ENCODE peak calls at places on chromosomes 5 and 9, in eight cellular contexts. One of them, this sample, is unnamed.

GRCh38 chr5:137142371-137143243 is 356.5 kb downstream of the SPOCK1 start:
- DNase-seq in right cardiac atrium: peak; percentile 75
- DNase-seq in A549: no peak
- DNase-seq in body of pancreas: peak; percentile 23
- DNase-seq in H9: no peak
- DNase-seq in heart left ventricle: peak; percentile 75
- DNase-seq in upper lobe of left lung: no peak
- DNase-seq in left lung: peak; percentile 75
- DNase-seq in this sample: peak; percentile 91

GRCh38 chr9:108444400-108445358 is 411.1 kb downstream of the ACTL7B start:
- DNase-seq in right cardiac atrium: no peak
- DNase-seq in A549: no peak
- DNase-seq in body of pancreas: no peak
- DNase-seq in H9: no peak
- DNase-seq in heart left ventricle: no peak
- DNase-seq in upper lobe of left lung: peak; percentile 21
- DNase-seq in left lung: no peak
- DNase-seq in this sample: no peak

GRCh38 chr5:172078726-172079345 is 72.4 kb upstream of the FBXW11 start:
- DNase-seq in right cardiac atrium: peak; percentile 80
- DNase-seq in A549: no peak
- DNase-seq in body of pancreas: peak; percentile 87
- DNase-seq in H9: no peak
- DNase-seq in heart left ventricle: peak; percentile 63
- DNase-seq in upper lobe of left lung: peak; percentile 44
- DNase-seq in left lung: no peak
- DNase-seq in this sample: no peak

GRCh38 chr9:79470957-79471356 is 100.8 kb upstream of the TLE4 start:
- DNase-seq in right cardiac atrium: no peak
- DNase-seq in A549: no peak
- DNase-seq in body of pancreas: no peak
- DNase-seq in H9: no peak
- DNase-seq in heart left ventricle: no peak
- DNase-seq in upper lobe of left lung: no peak
- DNase-seq in left lung: no peak
- DNase-seq in this sample: no peak

GRCh38 chr9:107019216-107019615 is 156.2 kb downstream of the ZNF462 start:
- DNase-seq in right cardiac atrium: no peak
- DNase-seq in A549: no peak
- DNase-seq in body of pancreas: no peak
- DNase-seq in H9: no peak
- DNase-seq in heart left ventricle: no peak
- DNase-seq in upper lobe of left lung: no peak
- DNase-seq in left lung: no peak
- DNase-seq in this sample: no peak

GRCh38 chr5:138182808-138183207 is 3.9 kb downstream of the KIF20A start:
- DNase-seq in right cardiac atrium: no peak
- DNase-seq in A549: no peak
- DNase-seq in body of pancreas: no peak
- DNase-seq in H9: no peak
- DNase-seq in heart left ventricle: no peak
- DNase-seq in upper lobe of left lung: no peak
- DNase-seq in left lung: no peak
- DNase-seq in this sample: no peak

GRCh38 chr9:85510830-85511504 is 230.8 kb downstream of the AGTPBP1 start:
- DNase-seq in right cardiac atrium: peak; percentile 76
- DNase-seq in A549: no peak
- DNase-seq in body of pancreas: no peak
- DNase-seq in H9: no peak
- DNase-seq in heart left ventricle: no peak
- DNase-seq in upper lobe of left lung: no peak
- DNase-seq in left lung: no peak
- DNase-seq in this sample: no peak

GRCh38 chr9:24459898-24460297 is 85.8 kb downstream of the IZUMO3 start:
- DNase-seq in right cardiac atrium: no peak
- DNase-seq in A549: no peak
- DNase-seq in body of pancreas: no peak
- DNase-seq in H9: no peak
- DNase-seq in heart left ventricle: no peak
- DNase-seq in upper lobe of left lung: no peak
- DNase-seq in left lung: no peak
- DNase-seq in this sample: no peak

GRCh38 chr9:125103770-125104169 is 39.6 kb downstream of the SCAI start:
- DNase-seq in right cardiac atrium: no peak
- DNase-seq in A549: no peak
- DNase-seq in body of pancreas: no peak
- DNase-seq in H9: no peak
- DNase-seq in heart left ventricle: no peak
- DNase-seq in upper lobe of left lung: no peak
- DNase-seq in left lung: no peak
- DNase-seq in this sample: no peak

GRCh38 chr9:15135167-15135792 is 171.7 kb downstream of the TTC39B start:
- DNase-seq in right cardiac atrium: peak; percentile 64
- DNase-seq in A549: peak; percentile 71
- DNase-seq in body of pancreas: peak; percentile 64
- DNase-seq in H9: peak; percentile 83
- DNase-seq in heart left ventricle: peak; percentile 44
- DNase-seq in upper lobe of left lung: peak; percentile 47
- DNase-seq in left lung: no peak
- DNase-seq in this sample: no peak

GRCh38 chr9:127893392-127893791 is 6.0 kb downstream of the ST6GALNAC6 start:
- DNase-seq in right cardiac atrium: no peak
- DNase-seq in A549: no peak
- DNase-seq in body of pancreas: no peak
- DNase-seq in H9: no peak
- DNase-seq in heart left ventricle: no peak
- DNase-seq in upper lobe of left lung: no peak
- DNase-seq in left lung: no peak
- DNase-seq in this sample: no peak

GRCh38 chr9:96100385-96100978 is 201.5 kb downstream of the HSD17B3 start:
- DNase-seq in right cardiac atrium: peak; percentile 53
- DNase-seq in A549: no peak
- DNase-seq in body of pancreas: no peak
- DNase-seq in H9: no peak
- DNase-seq in heart left ventricle: no peak
- DNase-seq in upper lobe of left lung: no peak
- DNase-seq in left lung: no peak
- DNase-seq in this sample: peak; percentile 73

GRCh38 chr5:62212648-62213047 is 93.4 kb upstream of the KIF2A start:
- DNase-seq in right cardiac atrium: no peak
- DNase-seq in A549: no peak
- DNase-seq in body of pancreas: no peak
- DNase-seq in H9: no peak
- DNase-seq in heart left ventricle: no peak
- DNase-seq in upper lobe of left lung: no peak
- DNase-seq in left lung: no peak
- DNase-seq in this sample: no peak

GRCh38 chr9:81737871-81738507 is 48.6 kb upstream of the TLE1 start:
- DNase-seq in right cardiac atrium: no peak
- DNase-seq in A549: peak; percentile 89
- DNase-seq in body of pancreas: peak; percentile 50
- DNase-seq in H9: no peak
- DNase-seq in heart left ventricle: no peak
- DNase-seq in upper lobe of left lung: peak; percentile 58
- DNase-seq in left lung: peak; percentile 4
- DNase-seq in this sample: no peak

GRCh38 chr9:83630938-83631457 is 8.1 kb downstream of the IDNK start:
- DNase-seq in right cardiac atrium: no peak
- DNase-seq in A549: no peak
- DNase-seq in body of pancreas: no peak
- DNase-seq in H9: peak; percentile 89
- DNase-seq in heart left ventricle: no peak
- DNase-seq in upper lobe of left lung: no peak
- DNase-seq in left lung: no peak
- DNase-seq in this sample: no peak

GRCh38 chr9:76269789-76270188 is 124.4 kb downstream of the RFK start:
- DNase-seq in right cardiac atrium: no peak
- DNase-seq in A549: no peak
- DNase-seq in body of pancreas: no peak
- DNase-seq in H9: no peak
- DNase-seq in heart left ventricle: no peak
- DNase-seq in upper lobe of left lung: no peak
- DNase-seq in left lung: no peak
- DNase-seq in this sample: no peak

DNA sequence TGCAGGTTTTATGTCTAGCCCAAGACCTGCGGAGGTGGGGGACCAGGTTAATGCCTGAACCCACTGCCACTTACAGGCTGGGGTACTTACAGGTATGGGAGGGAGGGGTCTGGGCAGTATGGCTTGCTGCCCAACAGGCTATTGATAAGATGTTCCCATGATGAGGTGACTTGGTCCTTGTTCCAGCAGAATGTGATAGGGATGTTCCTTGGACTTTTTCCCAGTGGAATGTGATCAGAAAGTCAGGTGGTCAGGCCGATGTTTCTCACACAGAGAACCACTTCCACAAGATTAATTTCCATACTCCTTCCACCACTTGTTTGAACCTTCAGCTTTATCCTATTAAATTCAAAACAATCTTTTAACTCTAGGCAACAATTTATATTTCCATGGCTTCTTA is 27.0 kb upstream of the GPX3 start:
- DNase-seq in right cardiac atrium: no peak
- DNase-seq in A549: no peak
- DNase-seq in body of pancreas: no peak
- DNase-seq in H9: no peak
- DNase-seq in heart left ventricle: no peak
- DNase-seq in upper lobe of left lung: no peak
- DNase-seq in left lung: no peak
- DNase-seq in this sample: no peak
- H3K9me3 ChIP-seq in right cardiac atrium: no peaks in the 10 kb centered on the region
- H3K9me3 ChIP-seq in A549: no peaks in the 10 kb centered on the region
- H3K9me3 ChIP-seq in body of pancreas: no peaks in the 10 kb centered on the region
- H3K9me3 ChIP-seq in H9: no peaks in the 10 kb centered on the region
- H3K9me3 ChIP-seq in heart left ventricle: no peaks in the 10 kb centered on the region
- H3K9me3 ChIP-seq in upper lobe of left lung: no peaks in the 10 kb centered on the region
- H3K9me3 ChIP-seq in left lung: peaks cover 18% of the 10 kb centered on the region
- H3K9me3 ChIP-seq in this sample: peaks cover 3% of the 10 kb centered on the region

DNA sequence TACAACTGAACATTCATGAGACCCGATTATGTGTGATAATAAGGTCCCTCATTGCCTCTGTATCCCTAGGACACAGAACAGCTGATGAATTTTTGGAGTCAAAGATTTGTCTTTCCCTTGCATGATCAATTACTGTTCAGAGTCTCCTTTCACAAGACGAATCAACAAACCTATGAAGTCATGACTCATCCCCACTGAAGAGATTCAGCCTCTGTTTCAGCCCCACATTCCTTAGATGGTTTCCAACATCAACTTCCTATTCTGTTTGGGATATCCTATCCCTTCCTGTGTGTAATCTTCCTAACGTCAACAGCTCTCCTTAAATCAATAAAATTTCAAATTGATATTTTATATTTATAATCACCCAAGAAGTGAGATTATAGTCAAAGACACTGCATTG is 199.0 kb downstream of the DNAH5 start:
- DNase-seq in right cardiac atrium: no peak
- DNase-seq in A549: no peak
- DNase-seq in body of pancreas: no peak
- DNase-seq in H9: no peak
- DNase-seq in heart left ventricle: no peak
- DNase-seq in upper lobe of left lung: no peak
- DNase-seq in left lung: no peak
- DNase-seq in this sample: no peak
- H3K27ac ChIP-seq in right cardiac atrium: no peak overlapping the region
- H3K27ac ChIP-seq in A549: no peak overlapping the region
- H3K27ac ChIP-seq in body of pancreas: no peak overlapping the region
- H3K27ac ChIP-seq in H9: no peak overlapping the region
- H3K27ac ChIP-seq in heart left ventricle: no peak overlapping the region
- H3K27ac ChIP-seq in upper lobe of left lung: no peak overlapping the region
- H3K27ac ChIP-seq in left lung: no peak overlapping the region
- H3K27ac ChIP-seq in this sample: no peak overlapping the region

GRCh38 chr5:88862547-88863175 is 20.3 kb downstream of the MEF2C start:
- DNase-seq in right cardiac atrium: no peak
- DNase-seq in A549: no peak
- DNase-seq in body of pancreas: no peak
- DNase-seq in H9: no peak
- DNase-seq in heart left ventricle: no peak
- DNase-seq in upper lobe of left lung: no peak
- DNase-seq in left lung: no peak
- DNase-seq in this sample: no peak
- H3K9me3 ChIP-seq in right cardiac atrium: no peaks in the 10 kb centered on the region
- H3K9me3 ChIP-seq in A549: no peaks in the 10 kb centered on the region
- H3K9me3 ChIP-seq in body of pancreas: no peaks in the 10 kb centered on the region
- H3K9me3 ChIP-seq in H9: no peaks in the 10 kb centered on the region
- H3K9me3 ChIP-seq in heart left ventricle: no peaks in the 10 kb centered on the region
- H3K9me3 ChIP-seq in upper lobe of left lung: no peaks in the 10 kb centered on the region
- H3K9me3 ChIP-seq in left lung: no peaks in the 10 kb centered on the region
- H3K9me3 ChIP-seq in this sample: no peaks in the 10 kb centered on the region

GRCh38 chr5:160638141-160638742 is 213.8 kb downstream of the ATP10B start:
- DNase-seq in right cardiac atrium: no peak
- DNase-seq in A549: no peak
- DNase-seq in body of pancreas: peak; percentile 11
- DNase-seq in H9: no peak
- DNase-seq in heart left ventricle: no peak
- DNase-seq in upper lobe of left lung: no peak
- DNase-seq in left lung: no peak
- DNase-seq in this sample: no peak
- H3K27ac ChIP-seq in right cardiac atrium: no peak overlapping the region
- H3K27ac ChIP-seq in A549: no peak overlapping the region
- H3K27ac ChIP-seq in body of pancreas: no peak overlapping the region
- H3K27ac ChIP-seq in H9: no peak overlapping the region
- H3K27ac ChIP-seq in heart left ventricle: no peak overlapping the region
- H3K27ac ChIP-seq in upper lobe of left lung: no peak overlapping the region
- H3K27ac ChIP-seq in left lung: no peak overlapping the region
- H3K27ac ChIP-seq in this sample: no peak overlapping the region

GRCh38 chr9:135120249-135120648 is 32.8 kb downstream of the OLFM1 start:
- DNase-seq in right cardiac atrium: no peak
- DNase-seq in A549: no peak
- DNase-seq in body of pancreas: no peak
- DNase-seq in H9: no peak
- DNase-seq in heart left ventricle: no peak
- DNase-seq in upper lobe of left lung: no peak
- DNase-seq in left lung: peak; percentile 70
- DNase-seq in this sample: no peak
- H3K9me3 ChIP-seq in right cardiac atrium: no peaks in the 10 kb centered on the region
- H3K9me3 ChIP-seq in A549: peaks cover 12% of the 10 kb centered on the region
- H3K9me3 ChIP-seq in body of pancreas: no peaks in the 10 kb centered on the region
- H3K9me3 ChIP-seq in H9: no peaks in the 10 kb centered on the region
- H3K9me3 ChIP-seq in heart left ventricle: no peaks in the 10 kb centered on the region
- H3K9me3 ChIP-seq in upper lobe of left lung: no peaks in the 10 kb centered on the region
- H3K9me3 ChIP-seq in left lung: no peaks in the 10 kb centered on the region
- H3K9me3 ChIP-seq in this sample: no peaks in the 10 kb centered on the region

DNA sequence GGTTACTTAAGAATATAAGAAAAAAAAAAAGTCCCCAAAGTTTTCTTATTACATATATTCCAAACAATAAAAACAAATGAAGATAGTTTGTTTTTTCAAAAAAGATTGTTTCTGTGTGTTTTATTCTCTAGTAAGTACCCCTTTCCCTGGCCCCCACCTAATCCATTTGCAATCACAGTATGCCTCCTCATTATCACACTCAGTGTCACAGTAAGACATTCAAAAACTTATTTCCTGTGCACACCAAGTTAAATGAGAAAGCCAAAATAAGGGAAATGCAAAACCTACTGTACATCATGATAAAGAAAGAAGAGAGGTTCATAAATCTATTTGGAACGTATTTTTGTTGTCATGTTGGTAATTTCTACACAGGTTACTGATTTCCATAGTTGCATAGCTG is 62.3 kb downstream of the ST8SIA4 start:
- DNase-seq in right cardiac atrium: no peak
- DNase-seq in A549: no peak
- DNase-seq in body of pancreas: no peak
- DNase-seq in H9: no peak
- DNase-seq in heart left ventricle: no peak
- DNase-seq in upper lobe of left lung: no peak
- DNase-seq in left lung: no peak
- DNase-seq in this sample: no peak
- H3K27ac ChIP-seq in right cardiac atrium: no peak overlapping the region
- H3K27ac ChIP-seq in A549: peak overlapping the region; percentile 66
- H3K27ac ChIP-seq in body of pancreas: no peak overlapping the region
- H3K27ac ChIP-seq in H9: no peak overlapping the region
- H3K27ac ChIP-seq in heart left ventricle: no peak overlapping the region
- H3K27ac ChIP-seq in upper lobe of left lung: peak overlapping the region; percentile 41
- H3K27ac ChIP-seq in left lung: no peak overlapping the region
- H3K27ac ChIP-seq in this sample: no peak overlapping the region

GRCh38 chr5:45862763-45863162 is 166.6 kb upstream of the HCN1 start:
- DNase-seq in right cardiac atrium: no peak
- DNase-seq in A549: no peak
- DNase-seq in body of pancreas: no peak
- DNase-seq in H9: no peak
- DNase-seq in heart left ventricle: no peak
- DNase-seq in upper lobe of left lung: no peak
- DNase-seq in left lung: no peak
- DNase-seq in this sample: no peak
- H3K9me3 ChIP-seq in right cardiac atrium: peaks cover 2% of the 10 kb centered on the region
- H3K9me3 ChIP-seq in A549: no peaks in the 10 kb centered on the region
- H3K9me3 ChIP-seq in body of pancreas: no peaks in the 10 kb centered on the region
- H3K9me3 ChIP-seq in H9: peaks cover 14% of the 10 kb centered on the region
- H3K9me3 ChIP-seq in heart left ventricle: no peaks in the 10 kb centered on the region
- H3K9me3 ChIP-seq in upper lobe of left lung: no peaks in the 10 kb centered on the region
- H3K9me3 ChIP-seq in left lung: peaks cover 38% of the 10 kb centered on the region
- H3K9me3 ChIP-seq in this sample: no peaks in the 10 kb centered on the region